ENCODE peak calls at places on chromosome X, in seven cellular contexts. One of them, this sample, is unnamed.

GRCh38 chrX:3522016-3522690 is 175.7 kb upstream of the MXRA5 start:
- DNase-seq in activated CD8-positive, alpha-beta memory T cell treated with anti-CD3 and anti-CD28 coated beads for 4 hours: no peak
- DNase-seq in HCT116: no peak
- DNase-seq in amniotic epithelial cell: peak
- DNase-seq in T-helper 22 cell: no peak
- DNase-seq in stimulated activated CD8-positive, alpha-beta memory T cell treated with anti-CD3 and anti-CD28 coated beads, Interleukin-4, amount 100 ng/mL, for 24 hours: no peak
- DNase-seq in EL: peak
- DNase-seq in this sample: no peak

GRCh38 chrX:129360175-129360574 is 163.1 kb downstream of the SMARCA1 start:
- DNase-seq in HCT116: peak
- DNase-seq in stimulated activated CD8-positive, alpha-beta memory T cell treated with anti-CD3 and anti-CD28 coated beads, Interleukin-4, amount 100 ng/mL, for 24 hours: peak
- DNase-seq in activated CD8-positive, alpha-beta memory T cell treated with anti-CD3 and anti-CD28 coated beads for 4 hours: no peak
- DNase-seq in T-helper 22 cell: no peak
- DNase-seq in EL: peak
- DNase-seq in amniotic epithelial cell: peak
- DNase-seq in this sample: peak

GRCh38 chrX:39813631-39814246 is 284.0 kb downstream of the BCOR start:
- DNase-seq in activated CD8-positive, alpha-beta memory T cell treated with anti-CD3 and anti-CD28 coated beads for 4 hours: no peak
- DNase-seq in T-helper 22 cell: no peak
- DNase-seq in stimulated activated CD8-positive, alpha-beta memory T cell treated with anti-CD3 and anti-CD28 coated beads, Interleukin-4, amount 100 ng/mL, for 24 hours: no peak
- DNase-seq in EL: no peak
- DNase-seq in HCT116: no peak
- DNase-seq in amniotic epithelial cell: peak
- DNase-seq in this sample: no peak

GRCh38 chrX:48794993-48795501 is 6.8 kb upstream of the HDAC6 start:
- DNase-seq in activated CD8-positive, alpha-beta memory T cell treated with anti-CD3 and anti-CD28 coated beads for 4 hours: no peak
- DNase-seq in HCT116: no peak
- DNase-seq in stimulated activated CD8-positive, alpha-beta memory T cell treated with anti-CD3 and anti-CD28 coated beads, Interleukin-4, amount 100 ng/mL, for 24 hours: no peak
- DNase-seq in amniotic epithelial cell: peak
- DNase-seq in EL: peak
- DNase-seq in T-helper 22 cell: no peak
- DNase-seq in this sample: peak

GRCh38 chrX:13110427-13111324 is 66.3 kb upstream of the FAM9C start:
- DNase-seq in stimulated activated CD8-positive, alpha-beta memory T cell treated with anti-CD3 and anti-CD28 coated beads, Interleukin-4, amount 100 ng/mL, for 24 hours: no peak
- DNase-seq in HCT116: peak
- DNase-seq in amniotic epithelial cell: peak
- DNase-seq in EL: peak
- DNase-seq in activated CD8-positive, alpha-beta memory T cell treated with anti-CD3 and anti-CD28 coated beads for 4 hours: no peak
- DNase-seq in T-helper 22 cell: no peak
- DNase-seq in this sample: peak

GRCh38 chrX:13090261-13091110 is 46.1 kb upstream of the FAM9C start:
- DNase-seq in stimulated activated CD8-positive, alpha-beta memory T cell treated with anti-CD3 and anti-CD28 coated beads, Interleukin-4, amount 100 ng/mL, for 24 hours: no peak
- DNase-seq in activated CD8-positive, alpha-beta memory T cell treated with anti-CD3 and anti-CD28 coated beads for 4 hours: no peak
- DNase-seq in EL: no peak
- DNase-seq in HCT116: no peak
- DNase-seq in T-helper 22 cell: no peak
- DNase-seq in amniotic epithelial cell: peak
- DNase-seq in this sample: no peak

GRCh38 chrX:107773906-107774435 is 1.6 kb downstream of the TSC22D3 start:
- DNase-seq in T-helper 22 cell: no peak
- DNase-seq in amniotic epithelial cell: no peak
- DNase-seq in HCT116: no peak
- DNase-seq in activated CD8-positive, alpha-beta memory T cell treated with anti-CD3 and anti-CD28 coated beads for 4 hours: no peak
- DNase-seq in EL: no peak
- DNase-seq in stimulated activated CD8-positive, alpha-beta memory T cell treated with anti-CD3 and anti-CD28 coated beads, Interleukin-4, amount 100 ng/mL, for 24 hours: no peak
- DNase-seq in this sample: no peak

GRCh38 chrX:3184176-3184930 is 143.1 kb downstream of the ARSF start:
- DNase-seq in stimulated activated CD8-positive, alpha-beta memory T cell treated with anti-CD3 and anti-CD28 coated beads, Interleukin-4, amount 100 ng/mL, for 24 hours: no peak
- DNase-seq in activated CD8-positive, alpha-beta memory T cell treated with anti-CD3 and anti-CD28 coated beads for 4 hours: no peak
- DNase-seq in T-helper 22 cell: no peak
- DNase-seq in EL: peak
- DNase-seq in HCT116: no peak
- DNase-seq in amniotic epithelial cell: peak
- DNase-seq in this sample: no peak

GRCh38 chrX:88605222-88605583 is 141.8 kb upstream of the CPXCR1 start:
- DNase-seq in EL: no peak
- DNase-seq in HCT116: no peak
- DNase-seq in T-helper 22 cell: no peak
- DNase-seq in activated CD8-positive, alpha-beta memory T cell treated with anti-CD3 and anti-CD28 coated beads for 4 hours: no peak
- DNase-seq in amniotic epithelial cell: no peak
- DNase-seq in stimulated activated CD8-positive, alpha-beta memory T cell treated with anti-CD3 and anti-CD28 coated beads, Interleukin-4, amount 100 ng/mL, for 24 hours: no peak
- DNase-seq in this sample: no peak

GRCh38 chrX:45400380-45400779 is 199.7 kb upstream of the DIPK2B start:
- DNase-seq in EL: peak
- DNase-seq in amniotic epithelial cell: peak
- DNase-seq in HCT116: no peak
- DNase-seq in activated CD8-positive, alpha-beta memory T cell treated with anti-CD3 and anti-CD28 coated beads for 4 hours: no peak
- DNase-seq in stimulated activated CD8-positive, alpha-beta memory T cell treated with anti-CD3 and anti-CD28 coated beads, Interleukin-4, amount 100 ng/mL, for 24 hours: no peak
- DNase-seq in T-helper 22 cell: no peak
- DNase-seq in this sample: no peak

GRCh38 chrX:51148848-51149247 is 183.8 kb upstream of the NUDT10 start:
- DNase-seq in HCT116: peak
- DNase-seq in EL: no peak
- DNase-seq in stimulated activated CD8-positive, alpha-beta memory T cell treated with anti-CD3 and anti-CD28 coated beads, Interleukin-4, amount 100 ng/mL, for 24 hours: no peak
- DNase-seq in T-helper 22 cell: no peak
- DNase-seq in activated CD8-positive, alpha-beta memory T cell treated with anti-CD3 and anti-CD28 coated beads for 4 hours: no peak
- DNase-seq in amniotic epithelial cell: no peak
- DNase-seq in this sample: peak

GRCh38 chrX:120310861-120311631 is at the start of gene TMEM255A:
- DNase-seq in T-helper 22 cell: no peak
- DNase-seq in EL: peak
- DNase-seq in amniotic epithelial cell: peak
- DNase-seq in stimulated activated CD8-positive, alpha-beta memory T cell treated with anti-CD3 and anti-CD28 coated beads, Interleukin-4, amount 100 ng/mL, for 24 hours: no peak
- DNase-seq in HCT116: no peak
- DNase-seq in activated CD8-positive, alpha-beta memory T cell treated with anti-CD3 and anti-CD28 coated beads for 4 hours: no peak
- DNase-seq in this sample: peak

GRCh38 chrX:100731441-100732281 is at the start of gene SYTL4:
- DNase-seq in T-helper 22 cell: no peak
- DNase-seq in stimulated activated CD8-positive, alpha-beta memory T cell treated with anti-CD3 and anti-CD28 coated beads, Interleukin-4, amount 100 ng/mL, for 24 hours: no peak
- DNase-seq in amniotic epithelial cell: no peak
- DNase-seq in EL: peak
- DNase-seq in HCT116: peak
- DNase-seq in activated CD8-positive, alpha-beta memory T cell treated with anti-CD3 and anti-CD28 coated beads for 4 hours: no peak
- DNase-seq in this sample: peak

GRCh38 chrX:23952984-23953907 is 45.4 kb downstream of the CXorf58 start:
- DNase-seq in HCT116: no peak
- DNase-seq in stimulated activated CD8-positive, alpha-beta memory T cell treated with anti-CD3 and anti-CD28 coated beads, Interleukin-4, amount 100 ng/mL, for 24 hours: peak
- DNase-seq in EL: no peak
- DNase-seq in amniotic epithelial cell: no peak
- DNase-seq in T-helper 22 cell: no peak
- DNase-seq in activated CD8-positive, alpha-beta memory T cell treated with anti-CD3 and anti-CD28 coated beads for 4 hours: no peak
- DNase-seq in this sample: peak

This sample was measured in Daoy.